ENCODE peak calls at places on chromosomes 11 and 22, in five cellular contexts. I is HEK293T, A is HepG2, U is GM12878, G is K562. V is an unnamed sample.

GRCh38 chr22:22576244-22576988 is 17.4 kb upstream of the PRAME start:
- DNase-seq in I (peak; percentile 87), A (peak; percentile 32), U (no peak), G (peak; percentile 96), V (peak; percentile 79)

GRCh38 chr11:68033708-68034045 is 3.2 kb downstream of the NDUFS8 start:
- DNase-seq in I (no peak), A (no peak), U (no peak), G (no peak), V (no peak)

GRCh38 chr11:59654893-59655292 is 13.9 kb downstream of the PATL1 start:
- DNase-seq in I (no peak), A (no peak), U (no peak), G (no peak), V (no peak)

GRCh38 chr11:130115218-130115617 is 44.4 kb upstream of the ST14 start:
- DNase-seq in I (no peak), A (no peak), U (no peak), G (no peak), V (no peak)

GRCh38 chr11:8061555-8062428 is 19.2 kb upstream of the TUB start:
- DNase-seq in I (no peak), A (no peak), U (no peak), G (no peak), V (no peak)

GRCh38 chr22:49739138-49739537 is 88.5 kb downstream of the BRD1 start:
- DNase-seq in I (no peak), A (no peak), U (no peak), G (no peak), V (no peak)

GRCh38 chr11:129489254-129489653 is 113.6 kb downstream of the BARX2 start:
- DNase-seq in I (no peak), A (no peak), U (no peak), G (no peak), V (no peak)

GRCh38 chr11:128422576-128423370 is 164.6 kb downstream of the ETS1 start:
- DNase-seq in I (no peak), A (no peak), U (no peak), G (no peak), V (peak; percentile 84)

GRCh38 chr11:109241988-109242387 is 180.0 kb upstream of the C11orf87 start:
- DNase-seq in I (no peak), A (no peak), U (no peak), G (no peak), V (no peak)

DNA sequence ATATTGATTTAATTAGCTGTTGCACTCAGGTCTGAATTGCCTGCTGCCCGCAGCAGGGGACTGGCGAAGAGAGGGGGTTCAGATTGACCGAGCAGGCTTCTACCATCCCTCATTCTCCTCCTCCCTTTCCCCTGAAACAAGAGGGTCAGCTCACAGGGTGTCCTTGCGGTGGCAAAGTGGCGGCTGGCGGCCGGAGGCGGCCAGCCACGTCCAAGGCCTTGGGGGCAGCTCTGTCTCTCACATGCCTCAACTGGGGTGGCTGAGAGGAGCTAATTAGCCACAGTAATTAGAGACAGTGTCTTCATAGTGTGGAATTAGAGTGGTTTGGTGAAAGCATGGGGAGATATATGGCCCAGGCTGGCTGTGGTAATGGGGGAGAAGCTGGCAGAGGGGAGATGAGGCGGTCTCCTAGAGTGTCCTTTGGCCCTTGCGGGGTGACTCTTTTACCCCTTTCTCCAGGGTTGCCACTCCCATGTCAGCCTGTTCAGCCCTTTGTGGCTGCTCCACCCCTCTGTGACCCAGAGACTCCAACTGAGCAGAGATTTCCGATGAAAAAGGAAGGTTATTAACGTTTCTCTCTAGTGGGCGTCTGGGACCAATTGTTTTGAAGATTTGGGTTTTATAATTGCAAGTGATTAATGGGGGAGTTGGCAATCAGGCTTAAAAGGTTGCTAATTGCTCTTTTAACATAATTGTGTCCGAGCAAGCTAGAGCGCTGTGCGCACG is 295.4 kb downstream of the MIAT start:
- DNase-seq in I (no peak), A (no peak), U (no peak), G (no peak), V (peak; percentile 72)
- TF ChIP-seq FOXM1 in I (no peak), A (no peak), U (no peak), G (no peak), V (no peak)

DNA sequence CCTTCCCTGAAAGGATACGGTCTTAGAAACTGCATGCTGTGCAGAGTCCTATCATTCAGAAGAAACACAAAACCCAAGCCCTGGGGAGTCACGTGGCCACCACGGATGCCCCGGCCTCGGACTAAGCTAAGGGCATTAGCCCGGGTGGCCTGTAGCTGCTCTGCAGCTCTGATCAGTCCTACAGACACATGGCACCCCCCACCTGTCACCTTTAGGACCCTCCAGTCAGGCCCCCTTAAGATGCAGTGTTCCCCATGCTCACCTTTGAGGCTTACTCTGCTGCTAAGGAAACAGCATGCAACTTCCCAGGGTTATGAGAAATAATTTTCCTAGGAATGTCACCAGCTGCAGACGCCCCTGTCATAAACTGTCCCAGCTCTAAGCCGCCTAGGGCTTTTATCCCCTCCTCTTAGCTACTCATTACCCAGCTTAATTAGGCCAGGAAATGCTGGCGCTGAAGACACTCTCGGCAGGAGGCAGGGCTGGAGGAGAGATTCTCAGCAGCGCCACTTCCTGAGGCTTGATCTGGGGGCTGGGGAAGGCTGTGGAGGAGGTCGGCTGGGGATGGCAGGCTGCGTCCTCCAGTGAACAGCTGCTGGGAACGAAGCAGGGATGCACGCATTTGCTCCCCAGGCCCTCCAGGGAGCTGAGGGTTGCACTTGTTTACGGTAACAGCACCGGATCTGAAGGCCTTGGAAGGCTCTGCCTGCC is 47.2 kb upstream of the ADA2 start:
- DNase-seq in I (peak; percentile 36), A (no peak), U (no peak), G (no peak), V (no peak)
- TF ChIP-seq FOXM1 in I (no peak), A (no peak), U (no peak), G (no peak), V (no peak)

GRCh38 chr11:65945941-65946558 is 770 bp downstream of the TSGA10IP start:
- DNase-seq in I (no peak), A (no peak), U (no peak), G (no peak), V (no peak)

GRCh38 chr11:65946655-65947054 is 1.4 kb downstream of the TSGA10IP start:
- DNase-seq in I (no peak), A (no peak), U (no peak), G (no peak), V (no peak)

GRCh38 chr11:65945430-65945911 is at the start of gene TSGA10IP:
- DNase-seq in I (no peak), A (no peak), U (no peak), G (no peak), V (no peak)

GRCh38 chr11:65947603-65948125 is 2.4 kb downstream of the TSGA10IP start:
- DNase-seq in I (no peak), A (no peak), U (no peak), G (no peak), V (no peak)

GRCh38 chr11:65947133-65947532 is 1.9 kb downstream of the TSGA10IP start:
- DNase-seq in I (no peak), A (no peak), U (no peak), G (no peak), V (no peak)
- TF ChIP-seq FOXM1 in I (no peak), A (no peak), U (no peak), G (no peak), V (no peak)

GRCh38 chr11:44730775-44731174 is 4.0 kb downstream of the TSPAN18 start:
- DNase-seq in I (no peak), A (no peak), U (no peak), G (no peak), V (no peak)

GRCh38 chr11:44728085-44728410 is 1.3 kb downstream of the TSPAN18 start:
- DNase-seq in I (no peak), A (no peak), U (no peak), G (no peak), V (no peak)

GRCh38 chr11:44729065-44729464 is 2.3 kb downstream of the TSPAN18 start:
- DNase-seq in I (no peak), A (no peak), U (no peak), G (no peak), V (no peak)

GRCh38 chr11:44728491-44728910 is 1.7 kb downstream of the TSPAN18 start:
- DNase-seq in I (no peak), A (no peak), U (no peak), G (no peak), V (peak; percentile 38)

DNA sequence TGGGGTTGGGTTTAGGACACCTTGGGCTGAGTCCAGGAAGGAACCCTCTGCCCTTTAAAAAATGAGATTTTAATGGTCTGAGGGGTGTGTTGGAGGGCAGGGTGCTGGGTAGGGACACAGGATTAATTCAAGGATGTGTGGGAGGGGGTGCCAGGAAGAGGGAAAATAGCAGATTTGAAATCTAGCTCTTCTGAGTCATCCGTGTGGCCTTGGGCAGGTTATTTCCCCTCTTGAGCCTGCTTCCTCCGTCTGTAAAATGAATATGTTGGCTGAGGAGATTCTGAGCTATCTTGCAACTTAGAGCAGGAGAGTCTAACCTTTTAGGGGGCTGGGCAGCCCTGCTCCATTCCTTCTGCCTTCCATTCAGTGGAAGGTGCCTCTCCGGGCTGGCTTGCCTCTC is 3.0 kb downstream of the TSPAN18 start:
- DNase-seq in I (no peak), A (no peak), U (no peak), G (no peak), V (no peak)
- TF ChIP-seq FOXM1 in I (no peak), A (no peak), U (no peak), G (no peak), V (no peak)

DNA sequence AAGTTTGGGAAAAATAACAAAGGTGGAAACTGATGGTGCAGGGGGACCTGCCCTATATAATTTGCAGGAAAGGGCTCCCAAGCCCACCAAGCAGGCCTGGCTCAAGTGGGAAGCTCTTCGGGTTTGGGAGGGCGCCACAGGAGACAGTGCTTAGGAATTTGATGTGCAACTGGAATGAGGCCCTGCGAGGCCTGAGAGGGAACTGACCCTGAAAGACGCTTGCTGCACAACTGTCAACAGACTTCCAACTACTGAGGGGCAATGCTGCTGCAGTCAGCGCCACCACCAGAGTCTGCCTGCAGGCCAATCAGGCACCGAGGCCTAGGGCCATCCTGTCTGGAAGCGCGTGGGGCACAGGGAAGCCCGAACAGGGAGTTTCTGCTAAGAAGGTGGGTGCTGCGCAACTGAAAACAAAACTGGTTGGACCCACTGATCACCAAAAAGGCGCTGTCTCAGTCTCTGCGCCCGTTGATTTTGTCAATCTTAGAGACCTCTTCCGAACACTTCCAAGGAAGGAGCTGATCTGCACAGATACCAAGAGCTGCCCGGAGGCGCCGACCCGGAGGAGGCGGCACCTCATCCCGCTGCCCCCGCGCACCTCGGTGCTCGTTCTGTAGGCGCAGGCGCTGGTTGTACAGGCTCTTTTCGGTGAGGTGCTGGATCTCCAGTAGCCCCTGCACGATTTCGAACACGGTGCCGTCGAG is 667 bp downstream of the DGCR6L start:
- DNase-seq in I (peak; percentile 45), A (no peak), U (no peak), G (peak; percentile 85), V (peak; percentile 43)
- TF ChIP-seq FOXM1 in I (no peak), A (no peak), U (no peak), G (no peak), V (no peak)

V was measured in SK-N-SH.